ENCODE peak calls at places on chromosome 4, in five cellular contexts. One of them, this sample, is unnamed.

GRCh38 chr4:112823631-112824030 is 186.7 kb downstream of the LARP7 start:
- DNase-seq in neural progenitor cell: no peak
- DNase-seq in mammary epithelial cell: no peak
- DNase-seq in NCI-H2171 treated with DMSO at 0.1 percent for 48 hours: peak; percentile 58
- DNase-seq in T-helper 1 cell: no peak
- DNase-seq in this sample: no peak

GRCh38 chr4:77104405-77105292 is 28.9 kb upstream of the CCNI start:
- DNase-seq in NCI-H2171 treated with DMSO at 0.1 percent for 48 hours: peak; percentile 91
- DNase-seq in T-helper 1 cell: no peak
- DNase-seq in mammary epithelial cell: peak; percentile 73
- DNase-seq in neural progenitor cell: no peak
- DNase-seq in this sample: no peak

GRCh38 chr4:184329235-184330007 is 111.7 kb upstream of the ENPP6 start:
- DNase-seq in NCI-H2171 treated with DMSO at 0.1 percent for 48 hours: no peak
- DNase-seq in T-helper 1 cell: no peak
- DNase-seq in mammary epithelial cell: no peak
- DNase-seq in neural progenitor cell: no peak
- DNase-seq in this sample: no peak

GRCh38 chr4:121096629-121097028 is 24.3 kb upstream of the NDNF start:
- DNase-seq in mammary epithelial cell: peak; percentile 7
- DNase-seq in T-helper 1 cell: no peak
- DNase-seq in NCI-H2171 treated with DMSO at 0.1 percent for 48 hours: no peak
- DNase-seq in neural progenitor cell: peak; percentile 18
- DNase-seq in this sample: peak; percentile 18

GRCh38 chr4:75723117-75723801 is 1.1 kb upstream of the USO1 start:
- DNase-seq in neural progenitor cell: no peak
- DNase-seq in T-helper 1 cell: no peak
- DNase-seq in NCI-H2171 treated with DMSO at 0.1 percent for 48 hours: peak; percentile 21
- DNase-seq in mammary epithelial cell: peak; percentile 84
- DNase-seq in this sample: no peak

GRCh38 chr4:114287079-114287696 is 307.7 kb upstream of the ARSJ start:
- DNase-seq in mammary epithelial cell: peak; percentile 27
- DNase-seq in neural progenitor cell: no peak
- DNase-seq in NCI-H2171 treated with DMSO at 0.1 percent for 48 hours: no peak
- DNase-seq in T-helper 1 cell: no peak
- DNase-seq in this sample: no peak

GRCh38 chr4:184328022-184328736 is 110.5 kb upstream of the ENPP6 start:
- DNase-seq in T-helper 1 cell: no peak
- DNase-seq in mammary epithelial cell: peak; percentile 98
- DNase-seq in NCI-H2171 treated with DMSO at 0.1 percent for 48 hours: no peak
- DNase-seq in neural progenitor cell: no peak
- DNase-seq in this sample: peak; percentile 63

GRCh38 chr4:73683033-73683432 is 57.3 kb upstream of the CXCL8 start:
- DNase-seq in neural progenitor cell: no peak
- DNase-seq in NCI-H2171 treated with DMSO at 0.1 percent for 48 hours: no peak
- DNase-seq in mammary epithelial cell: peak; percentile 87
- DNase-seq in T-helper 1 cell: no peak
- DNase-seq in this sample: no peak

GRCh38 chr4:36582214-36582613 is 300.8 kb downstream of the DTHD1 start:
- DNase-seq in NCI-H2171 treated with DMSO at 0.1 percent for 48 hours: no peak
- DNase-seq in neural progenitor cell: no peak
- DNase-seq in T-helper 1 cell: no peak
- DNase-seq in mammary epithelial cell: no peak
- DNase-seq in this sample: no peak

GRCh38 chr4:104446431-104446925 is 48.2 kb downstream of the CXXC4 start:
- DNase-seq in T-helper 1 cell: no peak
- DNase-seq in neural progenitor cell: no peak
- DNase-seq in NCI-H2171 treated with DMSO at 0.1 percent for 48 hours: peak; percentile 44
- DNase-seq in mammary epithelial cell: no peak
- DNase-seq in this sample: no peak

GRCh38 chr4:6474053-6474568 is 1.7 kb upstream of the PPP2R2C start:
- DNase-seq in T-helper 1 cell: no peak
- DNase-seq in NCI-H2171 treated with DMSO at 0.1 percent for 48 hours: no peak
- DNase-seq in neural progenitor cell: peak; percentile 37
- DNase-seq in mammary epithelial cell: no peak
- DNase-seq in this sample: no peak

GRCh38 chr4:164856396-164856795 is 20.6 kb upstream of the APELA start:
- DNase-seq in mammary epithelial cell: peak; percentile 36
- DNase-seq in T-helper 1 cell: no peak
- DNase-seq in NCI-H2171 treated with DMSO at 0.1 percent for 48 hours: no peak
- DNase-seq in neural progenitor cell: no peak
- DNase-seq in this sample: no peak

GRCh38 chr4:22339491-22339890 is 176.4 kb downstream of the ADGRA3 start:
- DNase-seq in T-helper 1 cell: no peak
- DNase-seq in neural progenitor cell: no peak
- DNase-seq in mammary epithelial cell: no peak
- DNase-seq in NCI-H2171 treated with DMSO at 0.1 percent for 48 hours: no peak
- DNase-seq in this sample: no peak

GRCh38 chr4:2060578-2061207 is 1.6 kb downstream of the NAT8L start:
- DNase-seq in T-helper 1 cell: no peak
- DNase-seq in neural progenitor cell: peak; percentile 65
- DNase-seq in mammary epithelial cell: no peak
- DNase-seq in NCI-H2171 treated with DMSO at 0.1 percent for 48 hours: no peak
- DNase-seq in this sample: no peak

GRCh38 chr4:2290974-2291704 is 29.2 kb upstream of the MXD4 start:
- DNase-seq in neural progenitor cell: no peak
- DNase-seq in T-helper 1 cell: peak; percentile 59
- DNase-seq in mammary epithelial cell: no peak
- DNase-seq in NCI-H2171 treated with DMSO at 0.1 percent for 48 hours: no peak
- DNase-seq in this sample: peak; percentile 67

GRCh38 chr4:131540256-131540655 is 1608.8 kb upstream of the PCDH10 start:
- DNase-seq in mammary epithelial cell: no peak
- DNase-seq in neural progenitor cell: no peak
- DNase-seq in NCI-H2171 treated with DMSO at 0.1 percent for 48 hours: no peak
- DNase-seq in T-helper 1 cell: no peak
- DNase-seq in this sample: no peak

GRCh38 chr4:37802068-37802666 is 24.3 kb upstream of the PGM2 start:
- DNase-seq in T-helper 1 cell: no peak
- DNase-seq in mammary epithelial cell: peak; percentile 69
- DNase-seq in NCI-H2171 treated with DMSO at 0.1 percent for 48 hours: peak; percentile 77
- DNase-seq in neural progenitor cell: peak; percentile 77
- DNase-seq in this sample: no peak

GRCh38 chr4:128386761-128387599 is 99.4 kb upstream of the PGRMC2 start:
- DNase-seq in NCI-H2171 treated with DMSO at 0.1 percent for 48 hours: peak; percentile 45
- DNase-seq in mammary epithelial cell: peak; percentile 83
- DNase-seq in neural progenitor cell: no peak
- DNase-seq in T-helper 1 cell: no peak
- DNase-seq in this sample: no peak

GRCh38 chr4:117898496-117898895 is 135.8 kb upstream of the NDST3 start:
- DNase-seq in neural progenitor cell: no peak
- DNase-seq in mammary epithelial cell: no peak
- DNase-seq in NCI-H2171 treated with DMSO at 0.1 percent for 48 hours: no peak
- DNase-seq in T-helper 1 cell: no peak
- DNase-seq in this sample: no peak

GRCh38 chr4:1714303-1715001 is 2.3 kb upstream of the SLBP start:
- DNase-seq in mammary epithelial cell: no peak
- DNase-seq in NCI-H2171 treated with DMSO at 0.1 percent for 48 hours: no peak
- DNase-seq in neural progenitor cell: no peak
- DNase-seq in T-helper 1 cell: no peak
- DNase-seq in this sample: no peak

GRCh38 chr4:27387706-27388105 is 527.1 kb downstream of the STIM2 start:
- DNase-seq in T-helper 1 cell: no peak
- DNase-seq in NCI-H2171 treated with DMSO at 0.1 percent for 48 hours: no peak
- DNase-seq in mammary epithelial cell: no peak
- DNase-seq in neural progenitor cell: no peak
- DNase-seq in this sample: no peak

GRCh38 chr4:138650917-138651564 is 364.5 kb upstream of the NOCT start:
- DNase-seq in NCI-H2171 treated with DMSO at 0.1 percent for 48 hours: no peak
- DNase-seq in mammary epithelial cell: peak; percentile 51
- DNase-seq in T-helper 1 cell: no peak
- DNase-seq in neural progenitor cell: no peak
- DNase-seq in this sample: no peak